ENCODE peak calls at places on chromosomes 2 and 18, in four cellular contexts. V is OCI-LY7, O is astrocyte, Y is A549. T is an unnamed sample.

GRCh38 chr2:20486571-20486970 is 39.7 kb downstream of the RHOB start:
- DNase-seq in V (no peak), O (no peak), Y (no peak), T (no peak)

GRCh38 chr2:31475692-31476091 is 61.1 kb upstream of the XDH start:
- DNase-seq in V (no peak), O (peak; percentile 49), Y (no peak), T (no peak)

GRCh38 chr2:103788346-103788745 is 1026.5 kb downstream of the TMEM182 start:
- DNase-seq in V (no peak), O (peak; percentile 3), Y (no peak), T (no peak)

GRCh38 chr18:31454066-31454708 is 6.6 kb downstream of the DSG3 start:
- DNase-seq in V (no peak), O (peak; percentile 96), Y (peak; percentile 71), T (peak; percentile 74)

GRCh38 chr18:65983750-65984149 is 232.9 kb downstream of the CDH7 start:
- DNase-seq in V (no peak), O (no peak), Y (no peak), T (peak; percentile 30)

GRCh38 chr18:55665506-55665905 is 77.5 kb upstream of the TCF4 start:
- DNase-seq in V (no peak), O (no peak), Y (no peak), T (no peak)

GRCh38 chr2:29528891-29529520 is 392.4 kb downstream of the ALK start:
- DNase-seq in V (no peak), O (peak; percentile 73), Y (no peak), T (peak; percentile 52)

GRCh38 chr2:101307950-101308431 is 510 bp downstream of the RNF149 start:
- DNase-seq in V (peak; percentile 4), O (no peak), Y (peak; percentile 19), T (peak; percentile 12)

GRCh38 chr18:55402731-55403405 is 185.1 kb downstream of the TCF4 start:
- DNase-seq in V (no peak), O (peak; percentile 37), Y (no peak), T (no peak)

GRCh38 chr2:190359896-190360376 is 16.5 kb downstream of the INPP1 start:
- DNase-seq in V (no peak), O (peak; percentile 64), Y (no peak), T (no peak)

GRCh38 chr2:239758325-239758877 is 266.7 kb downstream of the NDUFA10 start:
- DNase-seq in V (no peak), O (peak; percentile 8), Y (peak; percentile 72), T (peak; percentile 74)

GRCh38 chr2:48715042-48715899 is 40.3 kb downstream of the LHCGR start:
- DNase-seq in V (no peak), O (peak; percentile 79), Y (no peak), T (no peak)

GRCh38 chr2:230723363-230723762 is 10.7 kb downstream of the CAB39 start:
- DNase-seq in V (no peak), O (no peak), Y (no peak), T (no peak)

GRCh38 chr2:37679072-37679695 is 7.7 kb upstream of the CDC42EP3 start:
- DNase-seq in V (no peak), O (no peak), Y (no peak), T (peak; percentile 39)

GRCh38 chr2:10448208-10448645 is at the start of gene ODC1:
- DNase-seq in V (peak; percentile 94), O (peak; percentile 70), Y (peak; percentile 80), T (peak; percentile 97)

GRCh38 chr2:113406114-113406513 is 31.4 kb upstream of the ZNG1B start:
- DNase-seq in V (peak; percentile 72), O (no peak), Y (no peak), T (no peak)

GRCh38 chr2:27956895-27957294 is 66.4 kb downstream of the BABAM2 start:
- DNase-seq in V (no peak), O (peak; percentile 57), Y (no peak), T (peak; percentile 50)

GRCh38 chr18:29188760-29189159 is 1011.8 kb upstream of the CDH2 start:
- DNase-seq in V (no peak), O (peak; percentile 36), Y (no peak), T (peak; percentile 64)

GRCh38 chr2:191957996-191958860 is 111.3 kb upstream of the CAVIN2 start:
- DNase-seq in V (no peak), O (no peak), Y (no peak), T (no peak)

GRCh38 chr2:143429932-143430331 is 300.7 kb downstream of the ARHGAP15 start:
- DNase-seq in V (no peak), O (peak; percentile 57), Y (no peak), T (peak; percentile 71)

GRCh38 chr2:226673314-226673723 is 126.3 kb downstream of the IRS1 start:
- DNase-seq in V (no peak), O (peak; percentile 96), Y (no peak), T (peak; percentile 83)

GRCh38 chr2:217922101-217923006 is 80.4 kb downstream of the TNS1 start:
- DNase-seq in V (no peak), O (peak; percentile 54), Y (no peak), T (no peak)

GRCh38 chr2:193847991-193848390 is 1653.3 kb upstream of the TMEFF2 start:
- DNase-seq in V (no peak), O (no peak), Y (no peak), T (peak; percentile 16)

GRCh38 chr18:37640504-37640903 is 74.9 kb upstream of the CELF4 start:
- DNase-seq in V (no peak), O (no peak), Y (no peak), T (no peak)

GRCh38 chr2:43455735-43456642 is 139.8 kb downstream of the THADA start:
- DNase-seq in V (no peak), O (peak; percentile 91), Y (no peak), T (peak; percentile 23)

GRCh38 chr2:166090346-166090745 is 37.5 kb downstream of the SCN1A start:
- DNase-seq in V (no peak), O (no peak), Y (no peak), T (no peak)

GRCh38 chr2:135916232-135916631 is 40.0 kb upstream of the MCM6 start:
- DNase-seq in V (peak; percentile 69), O (peak; percentile 9), Y (peak; percentile 6), T (peak; percentile 76)

DNA sequence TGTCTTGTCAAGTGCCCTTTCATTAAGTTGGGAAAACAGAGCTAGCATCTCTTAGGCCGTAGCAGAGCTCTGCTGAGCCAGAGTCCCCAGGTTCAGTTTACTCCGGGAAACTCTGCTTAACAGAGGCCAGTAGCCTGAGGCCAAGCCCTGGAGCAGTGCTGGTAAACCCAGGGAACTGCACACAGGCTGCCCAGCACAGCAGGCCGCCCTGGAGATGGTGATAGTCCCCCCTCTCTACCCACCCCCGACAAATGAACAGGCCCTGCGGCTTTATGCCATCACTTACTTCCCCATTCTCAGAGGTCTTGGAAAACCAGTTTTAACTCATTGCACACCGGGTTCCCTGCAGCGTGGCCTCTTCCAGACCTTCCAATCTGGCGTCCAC is 3.5 kb downstream of the CNNM4 start:
- DNase-seq in V (peak; percentile 37), O (no peak), Y (no peak), T (peak; percentile 39)
- H3K4me2 ChIP-seq in V (peak overlapping the region; percentile 87), O (peak overlapping the region; percentile 89), Y (peak overlapping the region; percentile 75), T (peak overlapping the region; percentile 100)

GRCh38 chr2:71100195-71100964 is 29.6 kb downstream of the MCEE start:
- DNase-seq in V (peak; percentile 52), O (peak; percentile 43), Y (peak; percentile 83), T (peak; percentile 74)
- H3K4me2 ChIP-seq in V (no peak overlapping the region), O (no peak overlapping the region), Y (peak overlapping the region; percentile 29), T (no peak overlapping the region)

GRCh38 chr2:127811397-127811860 is 458 bp upstream of the WDR33 start:
- DNase-seq in V (no peak), O (peak; percentile 4), Y (peak; percentile 29), T (no peak)

GRCh38 chr2:127811922-127812321 is 951 bp upstream of the WDR33 start:
- DNase-seq in V (no peak), O (no peak), Y (no peak), T (no peak)

GRCh38 chr2:127810637-127811396 is at the start of gene WDR33:
- DNase-seq in V (peak; percentile 98), O (peak; percentile 74), Y (peak; percentile 96), T (peak; percentile 93)

GRCh38 chr2:127807678-127808353 is 3.2 kb downstream of the WDR33 start:
- DNase-seq in V (no peak), O (no peak), Y (no peak), T (peak; percentile 27)

GRCh38 chr2:127810156-127810636 is 775 bp downstream of the WDR33 start:
- DNase-seq in V (no peak), O (peak; percentile 16), Y (peak; percentile 20), T (peak; percentile 34)
- H3K4me2 ChIP-seq in V (peak overlapping the region; percentile 87), O (peak overlapping the region; percentile 96), Y (peak overlapping the region; percentile 85), T (peak overlapping the region; percentile 84)

DNA sequence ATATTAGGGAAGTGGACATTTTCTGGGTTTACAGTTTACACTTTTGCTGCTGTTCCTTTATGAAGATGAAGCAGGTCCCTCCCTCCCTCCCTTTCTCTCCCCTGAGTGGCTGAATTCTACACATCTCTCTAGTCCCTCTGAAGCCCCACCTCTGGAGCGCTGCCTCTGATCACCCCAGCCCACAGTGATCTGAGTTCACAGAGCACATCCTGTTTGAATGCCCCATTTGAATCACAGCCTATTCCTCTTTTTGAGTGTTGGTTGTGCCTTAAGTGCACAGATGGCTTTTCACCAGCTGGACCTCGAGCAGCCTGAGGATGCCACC is 87.2 kb downstream of the ITGB1BP1 start:
- DNase-seq in V (peak; percentile 54), O (peak; percentile 40), Y (no peak), T (no peak)
- H3K4me2 ChIP-seq in V (peak overlapping the region; percentile 5), O (peak overlapping the region; percentile 49), Y (peak overlapping the region; percentile 39), T (peak overlapping the region; percentile 46)

GRCh38 chr18:69838620-69839411 is 108.9 kb downstream of the CD226 start:
- DNase-seq in V (peak; percentile 16), O (no peak), Y (peak; percentile 5), T (peak; percentile 61)
- H3K4me2 ChIP-seq in V (no peak overlapping the region), O (no peak overlapping the region), Y (peak overlapping the region; percentile 41), T (no peak overlapping the region)

GRCh38 chr18:49046125-49046524 is 95.4 kb upstream of the SMAD7 start:
- DNase-seq in V (no peak), O (no peak), Y (no peak), T (no peak)
- H3K4me2 ChIP-seq in V (no peak overlapping the region), O (no peak overlapping the region), Y (no peak overlapping the region), T (no peak overlapping the region)

DNA sequence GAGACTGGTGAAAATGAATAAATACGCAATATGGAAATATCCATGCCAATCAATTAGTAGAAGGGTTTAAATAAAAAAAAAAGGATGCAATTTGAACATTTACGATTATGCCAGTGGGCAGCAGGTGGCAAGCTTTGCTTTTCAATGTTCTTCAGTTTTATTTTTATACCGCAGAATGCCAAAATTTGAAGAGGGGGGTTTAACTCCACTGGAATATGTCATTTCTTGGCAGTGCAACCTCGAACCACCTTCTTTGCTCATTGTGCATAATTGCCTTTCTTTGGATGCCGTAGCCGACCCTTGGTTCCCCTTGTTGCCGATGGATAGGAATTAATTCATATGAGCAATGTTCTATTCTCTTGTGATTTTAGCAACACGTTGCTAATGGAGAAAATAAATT is 88.0 kb downstream of the LTBP1 start:
- DNase-seq in V (no peak), O (peak; percentile 56), Y (no peak), T (peak; percentile 68)
- H3K4me2 ChIP-seq in V (no peak overlapping the region), O (peak overlapping the region; percentile 53), Y (no peak overlapping the region), T (peak overlapping the region; percentile 49)